ENCODE peak calls at places on chromosomes 5 and 9, in ten cellular contexts. One of them, this sample, is unnamed. For H3K4me1, the result is how much of the 10 kb centered on the place peaks cover.

GRCh38 chr5:72101828-72102227 is 5.4 kb upstream of the MAP1B start:
- DNase-seq in PC-9: peak
- DNase-seq in upper lobe of left lung: no peak
- DNase-seq in psoas muscle: no peak
- DNase-seq in A549: no peak
- DNase-seq in SK-N-SH: no peak
- DNase-seq in sigmoid colon: no peak
- DNase-seq in HepG2: no peak
- DNase-seq in HCT116: no peak
- DNase-seq in ovary: no peak
- DNase-seq in this sample: peak

GRCh38 chr5:178982941-178983340 is 12.2 kb downstream of the GRM6 start:
- DNase-seq in PC-9: no peak
- DNase-seq in upper lobe of left lung: peak
- DNase-seq in psoas muscle: no peak
- DNase-seq in A549: no peak
- DNase-seq in SK-N-SH: no peak
- DNase-seq in sigmoid colon: no peak
- DNase-seq in HepG2: no peak
- DNase-seq in HCT116: no peak
- DNase-seq in ovary: no peak
- DNase-seq in this sample: no peak

GRCh38 chr9:37503736-37504135 is 18.0 kb downstream of the POLR1E start:
- DNase-seq in PC-9: no peak
- DNase-seq in upper lobe of left lung: no peak
- DNase-seq in psoas muscle: no peak
- DNase-seq in A549: no peak
- DNase-seq in SK-N-SH: no peak
- DNase-seq in sigmoid colon: no peak
- DNase-seq in HepG2: no peak
- DNase-seq in HCT116: no peak
- DNase-seq in ovary: no peak
- DNase-seq in this sample: peak

GRCh38 chr5:146516151-146516475 is at the start of gene GPR151:
- DNase-seq in PC-9: no peak
- DNase-seq in upper lobe of left lung: no peak
- DNase-seq in psoas muscle: no peak
- DNase-seq in A549: no peak
- DNase-seq in SK-N-SH: no peak
- DNase-seq in sigmoid colon: no peak
- DNase-seq in HepG2: no peak
- DNase-seq in HCT116: no peak
- DNase-seq in ovary: no peak
- DNase-seq in this sample: no peak

GRCh38 chr9:125460883-125461475 is 199.4 kb downstream of the GAPVD1 start:
- DNase-seq in PC-9: peak
- DNase-seq in upper lobe of left lung: no peak
- DNase-seq in psoas muscle: no peak
- DNase-seq in A549: no peak
- DNase-seq in SK-N-SH: no peak
- DNase-seq in sigmoid colon: peak
- DNase-seq in HepG2: no peak
- DNase-seq in HCT116: no peak
- DNase-seq in ovary: peak
- DNase-seq in this sample: no peak

GRCh38 chr9:79224672-79225433 is 346.9 kb upstream of the TLE4 start:
- DNase-seq in PC-9: no peak
- DNase-seq in upper lobe of left lung: no peak
- DNase-seq in psoas muscle: no peak
- DNase-seq in A549: peak
- DNase-seq in SK-N-SH: no peak
- DNase-seq in sigmoid colon: no peak
- DNase-seq in HepG2: no peak
- DNase-seq in HCT116: no peak
- DNase-seq in ovary: no peak
- DNase-seq in this sample: peak

GRCh38 chr9:136587944-136588662 is 42.3 kb upstream of the NOTCH1 start:
- DNase-seq in PC-9: no peak
- DNase-seq in upper lobe of left lung: no peak
- DNase-seq in psoas muscle: no peak
- DNase-seq in A549: no peak
- DNase-seq in SK-N-SH: peak
- DNase-seq in sigmoid colon: no peak
- DNase-seq in HepG2: no peak
- DNase-seq in HCT116: no peak
- DNase-seq in ovary: no peak
- DNase-seq in this sample: no peak

GRCh38 chr5:108259306-108259705 is 122.6 kb downstream of the FBXL17 start:
- DNase-seq in PC-9: no peak
- DNase-seq in upper lobe of left lung: no peak
- DNase-seq in psoas muscle: no peak
- DNase-seq in A549: no peak
- DNase-seq in SK-N-SH: no peak
- DNase-seq in sigmoid colon: no peak
- DNase-seq in HepG2: no peak
- DNase-seq in HCT116: no peak
- DNase-seq in ovary: no peak
- DNase-seq in this sample: no peak

GRCh38 chr5:76691470-76692273 is 24.3 kb upstream of the F2R start:
- DNase-seq in PC-9: no peak
- DNase-seq in upper lobe of left lung: no peak
- DNase-seq in psoas muscle: no peak
- DNase-seq in A549: no peak
- DNase-seq in SK-N-SH: no peak
- DNase-seq in sigmoid colon: no peak
- DNase-seq in HepG2: no peak
- DNase-seq in HCT116: no peak
- DNase-seq in ovary: no peak
- DNase-seq in this sample: no peak

GRCh38 chr5:11683666-11684065 is 220.6 kb downstream of the CTNND2 start:
- DNase-seq in PC-9: no peak
- DNase-seq in upper lobe of left lung: no peak
- DNase-seq in psoas muscle: peak
- DNase-seq in A549: no peak
- DNase-seq in SK-N-SH: no peak
- DNase-seq in sigmoid colon: no peak
- DNase-seq in HepG2: no peak
- DNase-seq in HCT116: no peak
- DNase-seq in ovary: no peak
- DNase-seq in this sample: no peak

GRCh38 chr5:72552041-72552557 is 44.9 kb upstream of the ZNF366 start:
- DNase-seq in PC-9: no peak
- DNase-seq in upper lobe of left lung: no peak
- DNase-seq in psoas muscle: no peak
- DNase-seq in A549: no peak
- DNase-seq in SK-N-SH: no peak
- DNase-seq in sigmoid colon: no peak
- DNase-seq in HepG2: no peak
- DNase-seq in HCT116: no peak
- DNase-seq in ovary: no peak
- DNase-seq in this sample: peak

GRCh38 chr9:112248722-112249121 is 73.6 kb upstream of the SUSD1 start:
- DNase-seq in PC-9: no peak
- DNase-seq in upper lobe of left lung: no peak
- DNase-seq in psoas muscle: no peak
- DNase-seq in A549: peak
- DNase-seq in SK-N-SH: no peak
- DNase-seq in sigmoid colon: no peak
- DNase-seq in HepG2: no peak
- DNase-seq in HCT116: no peak
- DNase-seq in ovary: no peak
- DNase-seq in this sample: peak

GRCh38 chr9:131927092-131927491 is 152.6 kb downstream of the MED27 start:
- DNase-seq in PC-9: no peak
- DNase-seq in upper lobe of left lung: no peak
- DNase-seq in psoas muscle: no peak
- DNase-seq in A549: no peak
- DNase-seq in SK-N-SH: no peak
- DNase-seq in sigmoid colon: no peak
- DNase-seq in HepG2: no peak
- DNase-seq in HCT116: no peak
- DNase-seq in ovary: no peak
- DNase-seq in this sample: no peak

GRCh38 chr9:6645153-6646027 is at the start of gene GLDC:
- DNase-seq in PC-9: no peak
- DNase-seq in upper lobe of left lung: peak
- DNase-seq in psoas muscle: peak
- DNase-seq in A549: peak
- DNase-seq in SK-N-SH: peak
- DNase-seq in sigmoid colon: no peak
- DNase-seq in HepG2: peak
- DNase-seq in HCT116: peak
- DNase-seq in ovary: peak
- DNase-seq in this sample: no peak

DNA sequence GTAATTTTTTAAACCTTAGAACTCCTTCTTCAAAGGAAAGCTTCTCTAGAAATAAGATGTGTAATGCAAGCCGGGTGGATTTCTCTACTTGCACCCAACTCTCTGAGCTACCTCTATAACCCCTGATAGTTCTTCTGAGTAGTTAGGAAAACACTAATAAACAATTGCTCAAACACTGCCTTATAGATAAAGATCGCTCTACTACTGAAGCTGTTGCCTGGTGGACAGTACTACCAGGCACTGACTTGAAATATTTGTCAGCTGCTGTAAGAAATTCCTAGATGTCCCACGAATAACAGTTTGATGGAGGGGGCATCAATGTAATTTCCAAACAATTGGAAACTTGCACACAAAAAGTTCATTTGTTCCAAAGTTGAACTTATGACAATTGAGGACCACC is 42.0 kb downstream of the NR3C1 start:
- DNase-seq in PC-9: no peak
- DNase-seq in upper lobe of left lung: no peak
- DNase-seq in psoas muscle: no peak
- DNase-seq in A549: no peak
- DNase-seq in SK-N-SH: no peak
- DNase-seq in sigmoid colon: no peak
- DNase-seq in HepG2: no peak
- DNase-seq in HCT116: no peak
- DNase-seq in ovary: no peak
- DNase-seq in this sample: no peak
- H3K4me1 ChIP-seq in PC-9: under half
- H3K4me1 ChIP-seq in upper lobe of left lung: under half
- H3K4me1 ChIP-seq in psoas muscle: half or more
- H3K4me1 ChIP-seq in A549: half or more
- H3K4me1 ChIP-seq in SK-N-SH: under half
- H3K4me1 ChIP-seq in sigmoid colon: under half
- H3K4me1 ChIP-seq in HepG2: half or more
- H3K4me1 ChIP-seq in HCT116: under half
- H3K4me1 ChIP-seq in ovary: under half
- H3K4me1 ChIP-seq in this sample: under half

GRCh38 chr5:84378961-84379360 is 5.7 kb downstream of the EDIL3 start:
- DNase-seq in PC-9: no peak
- DNase-seq in upper lobe of left lung: no peak
- DNase-seq in psoas muscle: no peak
- DNase-seq in A549: no peak
- DNase-seq in SK-N-SH: no peak
- DNase-seq in sigmoid colon: no peak
- DNase-seq in HepG2: no peak
- DNase-seq in HCT116: no peak
- DNase-seq in ovary: no peak
- DNase-seq in this sample: no peak

GRCh38 chr5:84381501-84382362 is 2.9 kb downstream of the EDIL3 start:
- DNase-seq in PC-9: no peak
- DNase-seq in upper lobe of left lung: no peak
- DNase-seq in psoas muscle: no peak
- DNase-seq in A549: no peak
- DNase-seq in SK-N-SH: no peak
- DNase-seq in sigmoid colon: no peak
- DNase-seq in HepG2: no peak
- DNase-seq in HCT116: no peak
- DNase-seq in ovary: no peak
- DNase-seq in this sample: no peak

GRCh38 chr5:84378420-84378819 is 6.3 kb downstream of the EDIL3 start:
- DNase-seq in PC-9: no peak
- DNase-seq in upper lobe of left lung: no peak
- DNase-seq in psoas muscle: no peak
- DNase-seq in A549: no peak
- DNase-seq in SK-N-SH: no peak
- DNase-seq in sigmoid colon: no peak
- DNase-seq in HepG2: no peak
- DNase-seq in HCT116: no peak
- DNase-seq in ovary: no peak
- DNase-seq in this sample: no peak

GRCh38 chr5:84382363-84383295 is 2.1 kb downstream of the EDIL3 start:
- DNase-seq in PC-9: no peak
- DNase-seq in upper lobe of left lung: peak
- DNase-seq in psoas muscle: peak
- DNase-seq in A549: no peak
- DNase-seq in SK-N-SH: peak
- DNase-seq in sigmoid colon: peak
- DNase-seq in HepG2: no peak
- DNase-seq in HCT116: no peak
- DNase-seq in ovary: peak
- DNase-seq in this sample: no peak

GRCh38 chr5:84379749-84380148 is 4.9 kb downstream of the EDIL3 start:
- DNase-seq in PC-9: no peak
- DNase-seq in upper lobe of left lung: no peak
- DNase-seq in psoas muscle: no peak
- DNase-seq in A549: no peak
- DNase-seq in SK-N-SH: no peak
- DNase-seq in sigmoid colon: no peak
- DNase-seq in HepG2: no peak
- DNase-seq in HCT116: no peak
- DNase-seq in ovary: no peak
- DNase-seq in this sample: no peak
- TF ChIP-seq CTCF in PC-9: no peak
- TF ChIP-seq CTCF in upper lobe of left lung: no peak
- TF ChIP-seq CTCF in psoas muscle: no peak
- TF ChIP-seq CTCF in A549: no peak
- TF ChIP-seq CTCF in SK-N-SH: peak
- TF ChIP-seq CTCF in sigmoid colon: no peak
- TF ChIP-seq CTCF in HepG2: no peak
- TF ChIP-seq CTCF in HCT116: no peak
- TF ChIP-seq CTCF in ovary: no peak
- TF ChIP-seq CTCF in this sample: no peak

GRCh38 chr9:777978-778377 is 63.5 kb upstream of the DMRT1 start:
- DNase-seq in PC-9: no peak
- DNase-seq in upper lobe of left lung: no peak
- DNase-seq in psoas muscle: no peak
- DNase-seq in A549: no peak
- DNase-seq in SK-N-SH: no peak
- DNase-seq in sigmoid colon: no peak
- DNase-seq in HepG2: no peak
- DNase-seq in HCT116: no peak
- DNase-seq in ovary: no peak
- DNase-seq in this sample: no peak
- H3K4me1 ChIP-seq in PC-9: under half
- H3K4me1 ChIP-seq in upper lobe of left lung: under half
- H3K4me1 ChIP-seq in psoas muscle: under half
- H3K4me1 ChIP-seq in A549: under half
- H3K4me1 ChIP-seq in SK-N-SH: under half
- H3K4me1 ChIP-seq in sigmoid colon: under half
- H3K4me1 ChIP-seq in HepG2: under half
- H3K4me1 ChIP-seq in HCT116: under half
- H3K4me1 ChIP-seq in ovary: under half
- H3K4me1 ChIP-seq in this sample: under half

DNA sequence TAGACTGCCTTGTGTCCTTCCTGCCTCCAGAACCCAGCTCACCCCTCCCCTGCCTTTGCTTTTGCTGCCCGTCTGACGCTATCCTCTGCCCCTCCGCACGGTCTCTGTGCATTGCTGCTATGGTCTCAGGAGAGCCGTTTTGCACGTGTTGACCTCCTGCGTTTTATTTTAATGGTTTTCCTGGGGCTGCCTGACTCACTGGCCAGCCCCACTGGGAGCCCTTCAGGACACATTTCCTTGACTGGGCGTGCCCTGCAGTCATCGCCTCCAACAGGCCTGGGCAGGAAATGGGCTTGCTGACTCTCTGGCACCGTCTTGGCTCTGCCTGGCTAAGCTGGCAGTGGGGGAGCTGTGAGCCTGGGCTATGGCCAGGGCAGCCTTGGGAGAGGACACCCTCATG is 17.9 kb upstream of the ASS1 start:
- DNase-seq in PC-9: peak
- DNase-seq in upper lobe of left lung: no peak
- DNase-seq in psoas muscle: peak
- DNase-seq in A549: peak
- DNase-seq in SK-N-SH: no peak
- DNase-seq in sigmoid colon: no peak
- DNase-seq in HepG2: no peak
- DNase-seq in HCT116: no peak
- DNase-seq in ovary: no peak
- DNase-seq in this sample: peak
- TF ChIP-seq CTCF in PC-9: no peak
- TF ChIP-seq CTCF in upper lobe of left lung: no peak
- TF ChIP-seq CTCF in psoas muscle: no peak
- TF ChIP-seq CTCF in A549: no peak
- TF ChIP-seq CTCF in SK-N-SH: no peak
- TF ChIP-seq CTCF in sigmoid colon: no peak
- TF ChIP-seq CTCF in HepG2: no peak
- TF ChIP-seq CTCF in HCT116: no peak
- TF ChIP-seq CTCF in ovary: no peak
- TF ChIP-seq CTCF in this sample: peak

This sample was measured in foreskin keratinocyte.